ENCODE peak calls at places on chromosomes 1 and 21, in four cellular contexts. S is CD4-positive, alpha-beta memory T cell; G is effector memory CD4-positive, alpha-beta T cell; J is aorta. B is an unnamed sample.

GRCh38 chr1:82503805-82504204 is 703.1 kb downstream of the ADGRL2 start:
- DNase-seq in S (no peak), G (no peak), J (no peak), B (no peak)

GRCh38 chr1:156747737-156748669 is 3.5 kb downstream of the HDGF start:
- DNase-seq in S (peak; percentile 53), G (peak; percentile 36), J (no peak), B (no peak)

GRCh38 chr1:243713470-243714186 is 136.4 kb downstream of the AKT3 start:
- DNase-seq in S (no peak), G (no peak), J (no peak), B (no peak)

GRCh38 chr1:24052119-24052695 is 59.7 kb downstream of the MYOM3 start:
- DNase-seq in S (no peak), G (no peak), J (no peak), B (no peak)

GRCh38 chr1:90836345-90836679 is 119.2 kb upstream of the BARHL2 start:
- DNase-seq in S (no peak), G (no peak), J (no peak), B (no peak)

GRCh38 chr1:95323117-95323516 is 89.1 kb downstream of the RWDD3 start:
- DNase-seq in S (no peak), G (no peak), J (no peak), B (no peak)

GRCh38 chr1:113758631-113759340 is 500 bp downstream of the PHTF1 start:
- DNase-seq in S (peak; percentile 61), G (peak; percentile 38), J (peak; percentile 82), B (peak; percentile 49)

GRCh38 chr1:76465030-76465429 is 390.5 kb downstream of the ST6GALNAC3 start:
- DNase-seq in S (no peak), G (no peak), J (no peak), B (no peak)

GRCh38 chr1:22562584-22563551 is at the start of gene EPHA8:
- DNase-seq in S (no peak), G (no peak), J (no peak), B (no peak)

GRCh38 chr1:110309139-110309538 is 30.0 kb upstream of the RBM15 start:
- DNase-seq in S (no peak), G (no peak), J (no peak), B (no peak)

DNA sequence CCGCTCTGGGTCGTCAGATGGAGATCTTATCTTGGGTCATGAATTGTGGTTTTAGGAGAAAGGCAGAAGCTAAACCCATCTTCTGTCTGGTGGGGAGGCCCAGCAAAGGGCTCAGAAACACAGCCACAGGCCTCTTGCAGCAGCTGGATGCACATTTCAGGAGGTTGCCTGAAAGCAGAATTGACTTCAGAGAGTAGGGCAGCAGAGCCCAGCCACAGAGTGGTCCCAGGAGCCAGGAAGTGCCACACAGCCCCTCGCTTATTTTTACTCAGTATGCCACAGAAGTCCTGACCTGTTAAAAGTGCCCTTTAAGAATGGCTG is 8.3 kb upstream of the RIPK4 start:
- DNase-seq in S (no peak), G (no peak), J (no peak), B (no peak)
- H3K27me3 ChIP-seq in S (peaks cover 38% of the 10 kb centered on the region), G (peaks cover 23% of the 10 kb centered on the region), J (no peaks in the 10 kb centered on the region), B (peaks cover 4% of the 10 kb centered on the region)

DNA sequence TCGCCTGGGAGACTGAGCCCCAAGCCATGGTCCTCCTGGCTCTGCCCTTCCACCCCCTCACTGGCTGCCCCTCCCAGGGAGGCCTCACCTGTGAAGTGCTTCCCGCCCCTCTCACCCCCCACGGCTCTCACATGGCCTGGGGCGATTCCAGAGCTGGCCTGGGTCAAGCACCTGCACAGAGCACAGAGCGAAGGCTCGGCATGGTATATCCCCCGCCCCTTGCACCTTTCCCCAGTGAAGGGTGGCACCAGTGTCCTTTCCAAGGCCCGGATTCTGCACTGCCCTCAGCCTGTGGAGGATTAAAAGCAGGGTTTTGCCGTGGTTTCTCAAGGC is 1.1 kb upstream of the AJAP1 start:
- DNase-seq in S (no peak), G (no peak), J (no peak), B (no peak)
- H3K4me1 ChIP-seq in S (peaks cover 7% of the 10 kb centered on the region), G (peaks cover 3% of the 10 kb centered on the region), J (no peaks in the 10 kb centered on the region), B (no peaks in the 10 kb centered on the region)

DNA sequence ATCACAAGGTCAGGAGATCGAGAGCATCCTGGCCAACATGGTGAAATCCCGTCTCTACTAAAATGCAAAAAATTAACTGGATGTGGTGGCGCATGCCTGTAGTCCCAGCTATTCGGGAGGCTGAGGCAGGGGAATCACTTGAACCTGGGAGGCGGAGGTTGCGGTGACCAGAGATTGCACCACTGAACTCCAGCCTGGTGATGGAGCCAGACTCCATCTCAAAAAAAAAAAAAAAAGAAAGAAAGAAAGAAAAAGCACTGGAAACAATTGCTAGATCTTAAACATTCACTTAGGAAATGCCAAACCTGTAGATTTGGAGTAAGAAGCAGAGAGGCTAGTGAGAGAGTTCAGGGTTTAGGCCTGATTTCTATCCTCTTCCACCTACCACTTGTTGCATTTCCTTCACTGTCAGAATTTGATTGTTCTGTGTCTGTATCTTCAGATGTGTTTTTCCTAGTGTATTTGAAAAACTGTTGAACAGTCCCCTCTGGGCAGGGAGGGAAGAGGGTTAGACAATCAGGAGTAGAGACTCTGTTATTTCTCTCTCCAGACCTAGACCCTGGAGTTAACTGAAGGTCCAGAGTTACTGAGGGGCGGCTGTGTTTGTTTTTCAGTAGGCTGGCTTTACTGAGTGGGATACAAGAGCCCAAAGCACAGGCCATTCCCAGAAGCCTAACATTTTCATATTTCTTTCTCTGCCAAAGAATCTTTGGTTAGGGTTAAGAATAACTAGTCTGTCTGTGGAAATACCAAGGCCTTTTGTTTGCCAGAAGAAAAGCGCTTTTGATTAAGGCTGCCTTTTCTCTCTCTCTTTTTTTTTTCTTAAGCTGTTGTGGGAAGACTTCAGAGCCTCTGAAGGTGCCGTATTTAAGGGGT is 31.1 kb upstream of the MACF1 start:
- DNase-seq in S (no peak), G (no peak), J (no peak), B (no peak)
- H3K27ac ChIP-seq in S (no peak overlapping the region), G (no peak overlapping the region), J (peak overlapping the region; percentile 82), B (no peak overlapping the region)

GRCh38 chr21:42294273-42294880 is 20.8 kb downstream of the TFF3 start:
- DNase-seq in S (no peak), G (no peak), J (no peak), B (no peak)

GRCh38 chr21:42297372-42297771 is 17.8 kb downstream of the TFF3 start:
- DNase-seq in S (no peak), G (no peak), J (no peak), B (no peak)

GRCh38 chr21:42298237-42298636 is 17.0 kb downstream of the TFF3 start:
- DNase-seq in S (peak; percentile 1), G (no peak), J (no peak), B (no peak)

GRCh38 chr21:42293649-42294272 is 21.4 kb downstream of the TFF3 start:
- DNase-seq in S (no peak), G (no peak), J (no peak), B (no peak)

DNA sequence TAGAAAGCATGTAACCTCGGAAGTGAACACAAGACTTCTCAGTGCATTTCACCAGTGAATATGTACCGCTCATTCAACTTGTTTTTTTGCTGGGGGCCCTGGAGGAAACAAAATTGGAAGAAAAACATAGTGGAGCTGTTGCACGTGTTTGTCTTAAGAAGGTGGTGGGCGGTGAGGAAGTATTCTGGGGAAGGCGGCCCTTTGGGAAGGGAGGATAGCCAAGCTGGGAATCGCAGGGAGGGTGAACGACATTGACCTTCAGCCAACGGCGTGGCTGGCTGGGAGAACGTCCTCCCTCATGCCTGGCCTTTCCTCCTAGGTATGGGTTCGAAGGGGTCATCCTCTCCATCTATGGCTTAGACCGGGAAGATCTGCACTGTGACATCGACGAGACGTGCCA is 19.4 kb downstream of the TFF3 start:
- DNase-seq in S (no peak), G (no peak), J (no peak), B (no peak)
- H3K27me3 ChIP-seq in S (no peaks in the 10 kb centered on the region), G (no peaks in the 10 kb centered on the region), J (no peaks in the 10 kb centered on the region), B (no peaks in the 10 kb centered on the region)

GRCh38 chr1:54335396-54336056 is 70.7 kb downstream of the SSBP3 start:
- DNase-seq in S (no peak), G (no peak), J (peak; percentile 81), B (no peak)

GRCh38 chr1:54337928-54338327 is 68.3 kb downstream of the SSBP3 start:
- DNase-seq in S (no peak), G (no peak), J (no peak), B (peak; percentile 19)

GRCh38 chr1:54337034-54337433 is 69.2 kb downstream of the SSBP3 start:
- DNase-seq in S (no peak), G (no peak), J (no peak), B (no peak)

GRCh38 chr1:54334996-54335395 is 71.2 kb downstream of the SSBP3 start:
- DNase-seq in S (no peak), G (no peak), J (no peak), B (no peak)

DNA sequence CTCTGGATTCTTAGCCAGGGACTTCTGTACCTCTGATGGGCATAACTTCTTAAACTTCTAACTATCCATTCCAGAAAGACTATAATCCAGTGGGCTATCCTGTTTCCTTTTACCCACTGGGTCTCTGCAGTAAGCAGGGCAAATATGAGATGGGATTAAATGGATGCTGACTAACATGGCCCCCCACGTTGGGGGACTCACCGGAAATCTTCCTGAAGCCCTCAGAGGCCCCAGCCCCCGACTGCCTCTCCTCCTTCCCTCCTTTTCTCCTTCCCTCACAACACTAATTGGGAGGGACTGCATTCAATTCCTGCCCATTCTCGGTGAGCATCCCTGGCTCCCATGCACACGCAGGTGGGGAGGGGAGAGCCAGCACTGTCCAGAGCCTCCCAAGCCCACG is 70.1 kb downstream of the SSBP3 start:
- DNase-seq in S (no peak), G (no peak), J (no peak), B (no peak)
- H3K4me1 ChIP-seq in S (peaks cover 26% of the 10 kb centered on the region), G (peaks cover 2% of the 10 kb centered on the region), J (peaks cover 1% of the 10 kb centered on the region), B (peaks cover 27% of the 10 kb centered on the region)

DNA sequence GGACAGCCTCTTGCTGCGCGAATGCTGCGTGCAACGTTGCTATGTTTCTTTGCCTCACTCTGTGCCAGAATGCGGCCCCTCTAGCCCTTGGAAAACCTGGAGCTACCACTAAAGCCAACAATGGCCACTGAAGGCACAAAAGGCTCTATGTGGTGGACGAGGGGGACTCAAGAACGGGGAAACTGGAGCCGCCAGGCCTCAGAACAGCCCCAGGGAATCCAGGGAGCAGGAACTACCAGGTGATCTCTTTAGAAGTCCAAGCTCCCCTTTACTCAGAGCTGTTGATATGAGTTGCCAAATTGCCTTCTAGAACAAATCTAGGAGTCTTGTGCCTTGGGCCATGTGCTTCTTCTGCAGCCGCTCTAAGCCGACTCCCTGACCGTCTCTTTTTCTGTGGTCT is 113.8 kb upstream of the ERRFI1 start:
- DNase-seq in S (no peak), G (no peak), J (no peak), B (no peak)
- H3K27ac ChIP-seq in S (no peak overlapping the region), G (no peak overlapping the region), J (no peak overlapping the region), B (no peak overlapping the region)

GRCh38 chr1:231218078-231218477 is 22.9 kb upstream of the GNPAT start:
- DNase-seq in S (no peak), G (no peak), J (no peak), B (no peak)
- H3K27me3 ChIP-seq in S (no peaks in the 10 kb centered on the region), G (no peaks in the 10 kb centered on the region), J (no peaks in the 10 kb centered on the region), B (no peaks in the 10 kb centered on the region)

B was measured in naive thymus-derived CD4-positive, alpha-beta T cell.